ENCODE peak calls at places on chromosomes 13 and 19, in seven cellular contexts. K is Right ventricle myocardium superior; Q is T-helper 17 cell; I is stomach; E is ecto neural progenitor cell; R is germinal center; O is CD8-positive, alpha-beta T cell. U is an unnamed sample.

GRCh38 chr13:45807520-45808099 is 43.9 kb downstream of the SIAH3 start:
- DNase-seq in K (no peak), Q (no peak), I (peak), E (no peak), R (no peak), O (no peak), U (peak)

GRCh38 chr19:56491399-56491798 is 14.3 kb upstream of the ZNF667 start:
- DNase-seq in K (no peak), Q (no peak), I (no peak), E (no peak), R (no peak), O (no peak), U (no peak)

GRCh38 chr13:29704648-29705047 is 109.2 kb upstream of the SLC7A1 start:
- DNase-seq in K (no peak), Q (no peak), I (no peak), E (no peak), R (no peak), O (no peak), U (no peak)

GRCh38 chr13:109256866-109257760 is 529.3 kb downstream of the IRS2 start:
- DNase-seq in K (no peak), Q (no peak), I (no peak), E (no peak), R (no peak), O (no peak), U (no peak)

GRCh38 chr19:6970478-6970877 is 50.8 kb downstream of the MBD3L2B start:
- DNase-seq in K (no peak), Q (no peak), I (no peak), E (no peak), R (peak), O (no peak), U (no peak)

GRCh38 chr19:861756-862528 is 2.5 kb downstream of the CFD start:
- DNase-seq in K (no peak), Q (peak), I (no peak), E (peak), R (peak), O (peak), U (peak)

GRCh38 chr13:113528798-113529180 is 38.3 kb upstream of the DCUN1D2 start:
- DNase-seq in K (no peak), Q (no peak), I (no peak), E (no peak), R (no peak), O (no peak), U (no peak)

GRCh38 chr13:66659291-66660012 is 570.7 kb downstream of the PCDH9 start:
- DNase-seq in K (no peak), Q (no peak), I (no peak), E (no peak), R (peak), O (no peak), U (no peak)

GRCh38 chr13:75705395-75705794 is 69.3 kb downstream of the LMO7 start:
- DNase-seq in K (no peak), Q (no peak), I (no peak), E (no peak), R (no peak), O (no peak), U (no peak)

GRCh38 chr13:52395704-52396103 is 10.3 kb downstream of the THSD1 start:
- DNase-seq in K (no peak), Q (no peak), I (no peak), E (no peak), R (no peak), O (no peak), U (no peak)

GRCh38 chr19:40932008-40932959 is 50.3 kb upstream of the CYP2A7 start:
- DNase-seq in K (no peak), Q (no peak), I (no peak), E (no peak), R (no peak), O (no peak), U (no peak)

GRCh38 chr19:2740314-2740656 is 468 bp upstream of the SLC39A3 start:
- DNase-seq in K (no peak), Q (no peak), I (no peak), E (no peak), R (no peak), O (no peak), U (no peak)

GRCh38 chr19:3507371-3508120 is 1.4 kb downstream of the FZR1 start:
- DNase-seq in K (no peak), Q (peak), I (peak), E (peak), R (no peak), O (peak), U (no peak)

GRCh38 chr13:45367358-45367757 is 26.4 kb upstream of the TPT1 start:
- DNase-seq in K (peak), Q (peak), I (peak), E (no peak), R (peak), O (peak), U (no peak)

U was measured in neuronal stem cell.